ENCODE peak calls at places on chromosomes 2 and 18, in nine cellular contexts. U, W, S, T, X, L, P, R and Y are unnamed samples.

GRCh38 chr2:123659120-123659519 is 366.0 kb upstream of the CNTNAP5 start:
- DNase-seq in T (no peak), S (no peak), P (no peak), U (no peak), R (no peak), X (no peak), L (no peak), W (no peak), Y (no peak)

GRCh38 chr2:40242315-40242714 is 209.6 kb downstream of the SLC8A1 start:
- DNase-seq in S (no peak), T (no peak), L (no peak), U (no peak), P (no peak), X (no peak), R (no peak), W (no peak), Y (no peak)

GRCh38 chr2:191020742-191021381 is 6.9 kb upstream of the STAT1 start:
- DNase-seq in R (no peak), P (no peak), U (no peak), T (peak), X (no peak), S (no peak), W (peak), L (peak), Y (no peak)

GRCh38 chr2:96159084-96159830 is 14.0 kb upstream of the DUSP2 start:
- DNase-seq in S (no peak), U (no peak), R (no peak), L (no peak), X (peak), T (no peak), W (no peak), P (no peak), Y (no peak)

GRCh38 chr2:23459032-23459431 is 74.1 kb downstream of the KLHL29 start:
- DNase-seq in U (no peak), W (no peak), X (no peak), L (no peak), R (no peak), S (no peak), P (no peak), T (no peak), Y (no peak)

GRCh38 chr2:209768557-209768956 is 3.1 kb upstream of the UNC80 start:
- DNase-seq in L (no peak), P (no peak), U (no peak), S (no peak), T (no peak), X (no peak), R (no peak), W (no peak), Y (no peak)

GRCh38 chr2:10297950-10298349 is 4.8 kb upstream of the HPCAL1 start:
- DNase-seq in W (peak), U (no peak), P (no peak), S (no peak), R (no peak), L (peak), X (peak), T (peak), Y (peak)

GRCh38 chr2:160269365-160269764 is 69.3 kb upstream of the ITGB6 start:
- DNase-seq in T (no peak), P (no peak), X (no peak), L (no peak), R (no peak), W (no peak), S (peak), U (no peak), Y (no peak)

GRCh38 chr2:7089898-7090510 is 172.8 kb downstream of the RNF144A start:
- DNase-seq in S (no peak), W (no peak), R (no peak), X (no peak), U (no peak), P (peak), T (no peak), L (no peak), Y (no peak)

GRCh38 chr2:44348385-44348784 is 12.9 kb downstream of the PREPL start:
- DNase-seq in L (no peak), U (no peak), S (no peak), T (no peak), W (peak), R (no peak), X (no peak), P (no peak), Y (no peak)

GRCh38 chr2:171478345-171478744 is 43.9 kb upstream of the CYBRD1 start:
- DNase-seq in T (no peak), R (no peak), U (no peak), L (no peak), X (no peak), P (no peak), W (peak), S (no peak), Y (no peak)

GRCh38 chr2:30127016-30127893 is 19.6 kb upstream of the YPEL5 start:
- DNase-seq in T (no peak), W (no peak), R (no peak), L (peak), S (no peak), P (no peak), X (no peak), U (no peak), Y (no peak)

GRCh38 chr2:137802038-137802437 is 162.2 kb upstream of the HNMT start:
- DNase-seq in P (no peak), X (no peak), U (no peak), R (no peak), S (no peak), L (no peak), T (no peak), W (no peak), Y (no peak)

GRCh38 chr2:46924608-46925007 is 9.0 kb upstream of the MCFD2 start:
- DNase-seq in T (no peak), X (no peak), W (no peak), P (no peak), L (no peak), U (no peak), R (no peak), S (no peak), Y (no peak)

GRCh38 chr2:68185541-68186164 is 28.0 kb downstream of the PNO1 start:
- DNase-seq in L (no peak), R (peak), T (peak), X (peak), S (peak), P (peak), U (peak), W (no peak), Y (peak)

GRCh38 chr2:101770672-101771071 is 73.2 kb downstream of the MAP4K4 start:
- DNase-seq in W (peak), S (no peak), P (no peak), R (peak), X (no peak), T (peak), L (no peak), U (peak), Y (no peak)

GRCh38 chr2:65742977-65743376 is 310.6 kb upstream of the SPRED2 start:
- DNase-seq in X (no peak), P (no peak), L (no peak), T (no peak), U (no peak), R (no peak), S (no peak), W (no peak), Y (no peak)
- TF ChIP-seq CTCF in X (no peak), P (no peak), L (no peak), T (no peak), U (no peak), R (peak), S (no peak), W (peak), Y (no peak)

GRCh38 chr2:180991820-180992219 is 11.4 kb downstream of the UBE2E3 start:
- DNase-seq in X (no peak), T (no peak), L (no peak), R (no peak), P (no peak), W (no peak), S (no peak), U (no peak), Y (no peak)

GRCh38 chr2:180990337-180990736 is 9.9 kb downstream of the UBE2E3 start:
- DNase-seq in S (no peak), X (no peak), R (no peak), L (no peak), P (no peak), T (no peak), W (no peak), U (no peak), Y (no peak)

GRCh38 chr2:180992994-180993393 is 12.6 kb downstream of the UBE2E3 start:
- DNase-seq in W (no peak), U (no peak), R (no peak), S (no peak), L (no peak), X (no peak), T (no peak), P (no peak), Y (no peak)

GRCh38 chr2:180990794-180991193 is 10.4 kb downstream of the UBE2E3 start:
- DNase-seq in L (no peak), S (no peak), X (no peak), W (no peak), P (no peak), U (no peak), R (no peak), T (no peak), Y (no peak)

GRCh38 chr2:180991361-180991760 is 11.0 kb downstream of the UBE2E3 start:
- DNase-seq in U (no peak), W (no peak), L (no peak), R (no peak), X (no peak), S (no peak), T (no peak), P (no peak), Y (no peak)
- TF ChIP-seq CTCF in U (peak), W (peak), L (no peak), R (peak), X (no peak), S (no peak), T (no peak), P (no peak), Y (no peak)

DNA sequence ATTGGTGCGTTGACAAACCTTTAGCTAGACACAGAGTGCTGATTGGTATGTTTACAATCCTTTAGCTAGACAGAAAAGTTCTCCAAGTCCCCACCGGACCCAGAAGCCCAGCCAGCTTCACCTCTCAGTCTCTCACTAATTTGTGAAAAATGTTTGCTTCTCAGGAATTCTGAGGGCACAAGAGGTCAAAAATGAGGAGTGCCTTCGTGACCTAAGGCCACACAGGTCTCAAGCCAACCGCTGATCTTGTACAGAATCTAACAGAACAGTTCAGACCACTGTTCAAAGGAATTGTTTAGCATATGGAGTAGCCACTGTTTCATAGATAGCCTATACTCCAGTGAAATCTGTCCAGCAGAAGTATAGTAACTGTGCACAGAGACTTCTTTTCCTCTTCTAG is 29.8 kb upstream of the LRRC30 start:
- DNase-seq in P (no peak), R (no peak), L (no peak), U (no peak), T (no peak), X (no peak), S (no peak), W (no peak), Y (no peak)
- TF ChIP-seq CTCF in P (no peak), R (no peak), L (no peak), U (no peak), T (no peak), X (no peak), S (no peak), W (no peak), Y (no peak)

GRCh38 chr18:23650963-23651927 is 11.5 kb downstream of the ANKRD29 start:
- DNase-seq in U (no peak), L (peak), R (no peak), T (peak), P (no peak), S (no peak), X (no peak), W (peak), Y (no peak)

GRCh38 chr18:23646282-23646681 is 16.4 kb downstream of the ANKRD29 start:
- DNase-seq in L (no peak), T (no peak), X (no peak), S (no peak), R (no peak), P (no peak), W (no peak), U (no peak), Y (no peak)

GRCh38 chr18:23648456-23648855 is 14.3 kb downstream of the ANKRD29 start:
- DNase-seq in U (no peak), P (no peak), L (no peak), X (no peak), T (no peak), R (no peak), S (no peak), W (no peak), Y (no peak)

GRCh38 chr18:23648930-23649622 is 13.6 kb downstream of the ANKRD29 start:
- DNase-seq in L (no peak), S (no peak), U (no peak), T (no peak), X (no peak), W (no peak), P (no peak), R (no peak), Y (no peak)

DNA sequence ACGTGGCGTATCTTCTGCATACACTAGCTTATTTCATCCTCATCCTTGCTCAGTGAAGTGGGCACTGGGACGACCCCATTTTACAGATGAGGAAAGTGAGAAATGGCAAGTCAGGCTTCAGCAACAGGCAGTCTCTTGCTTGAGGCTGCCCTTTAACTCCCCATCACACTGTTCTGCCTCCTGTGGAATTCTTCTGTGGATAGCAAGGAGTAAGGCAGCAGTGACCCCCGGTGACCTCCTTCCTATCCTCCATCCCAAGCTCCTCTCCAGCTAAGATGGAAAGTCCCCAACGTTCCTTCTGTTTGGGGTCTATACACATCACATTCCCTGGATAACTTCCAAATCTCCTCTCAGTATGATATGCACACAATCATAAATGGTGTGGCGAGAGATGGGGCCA is 10.5 kb downstream of the ANKRD29 start:
- DNase-seq in X (no peak), R (no peak), T (no peak), L (no peak), U (no peak), W (no peak), S (no peak), P (no peak), Y (no peak)
- TF ChIP-seq CTCF in X (no peak), R (no peak), T (no peak), L (no peak), U (no peak), W (no peak), S (no peak), P (no peak), Y (no peak)

DNA sequence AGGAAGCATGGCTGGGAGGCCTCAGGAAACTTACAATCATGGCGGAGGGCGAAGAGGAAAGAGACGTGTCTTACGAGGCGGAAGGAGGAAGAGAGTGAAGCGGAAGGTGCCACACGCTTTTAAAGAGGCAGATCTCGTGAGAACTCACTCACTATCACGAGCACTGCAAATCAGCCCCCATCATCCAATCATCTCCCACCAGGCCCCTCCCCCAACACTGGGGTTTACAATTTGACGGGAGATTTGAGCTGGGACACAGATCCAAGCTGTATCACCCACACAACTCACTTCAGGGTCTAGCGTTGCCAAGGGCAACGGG is 5.1 kb upstream of the BOK start:
- DNase-seq in S (no peak), U (no peak), P (no peak), L (no peak), R (no peak), W (no peak), X (no peak), T (no peak), Y (no peak)
- TF ChIP-seq CTCF in S (no peak), U (no peak), P (no peak), L (no peak), R (no peak), W (no peak), X (no peak), T (no peak), Y (no peak)

DNA sequence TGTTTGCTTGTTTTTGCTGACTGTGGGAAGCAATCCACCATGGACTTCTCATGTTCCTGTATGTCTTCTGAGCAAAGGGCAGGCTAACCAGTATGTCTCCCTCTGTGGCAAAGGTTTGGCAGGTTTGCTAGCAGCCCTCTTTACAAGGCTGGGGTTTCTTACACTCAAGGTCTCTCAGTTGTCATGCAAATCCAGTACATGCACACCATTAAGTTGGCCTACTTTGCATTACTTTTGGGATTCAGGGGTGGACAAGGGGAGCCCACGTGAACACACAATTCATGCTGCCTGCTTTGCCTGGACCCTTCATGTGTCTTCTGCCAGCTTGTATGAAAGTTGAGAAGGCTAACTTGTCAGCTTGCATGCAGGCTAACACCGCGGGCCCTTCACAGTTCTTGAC is 134.9 kb downstream of the LRRTM4 start:
- DNase-seq in X (no peak), S (no peak), R (no peak), L (no peak), T (no peak), P (peak), W (no peak), U (no peak), Y (no peak)
- TF ChIP-seq CTCF in X (no peak), S (no peak), R (no peak), L (no peak), T (no peak), P (no peak), W (no peak), U (no peak), Y (no peak)